ENCODE peak calls at places on chromosome 11, in six cellular contexts. One of them, this sample, is unnamed.

GRCh38 chr11:113202431-113202830 is 112.0 kb upstream of the TTC12 start:
- DNase-seq in K562: no peak
- DNase-seq in HepG2: no peak
- DNase-seq in GM12878: no peak
- DNase-seq in H1: no peak
- DNase-seq in GM12891: no peak
- DNase-seq in this sample: no peak

GRCh38 chr11:45078236-45079074 is 68.0 kb upstream of the PRDM11 start:
- DNase-seq in HepG2: no peak
- DNase-seq in H1: no peak
- DNase-seq in GM12878: no peak
- DNase-seq in GM12891: no peak
- DNase-seq in K562: no peak
- DNase-seq in this sample: no peak

GRCh38 chr11:62689421-62690183 is at the start of gene LRRN4CL:
- DNase-seq in GM12878: no peak
- DNase-seq in K562: no peak
- DNase-seq in HepG2: no peak
- DNase-seq in H1: no peak
- DNase-seq in GM12891: no peak
- DNase-seq in this sample: no peak

GRCh38 chr11:117375960-117376359 is 48.3 kb downstream of the CEP164 start:
- DNase-seq in HepG2: no peak
- DNase-seq in H1: no peak
- DNase-seq in GM12891: no peak
- DNase-seq in K562: no peak
- DNase-seq in GM12878: no peak
- DNase-seq in this sample: no peak

GRCh38 chr11:64535811-64536210 is 55.2 kb upstream of the SLC22A12 start:
- DNase-seq in H1: no peak
- DNase-seq in GM12878: no peak
- DNase-seq in K562: no peak
- DNase-seq in HepG2: no peak
- DNase-seq in GM12891: no peak
- DNase-seq in this sample: no peak

GRCh38 chr11:22775248-22775647 is 54.4 kb downstream of the SVIP start:
- DNase-seq in GM12878: no peak
- DNase-seq in GM12891: no peak
- DNase-seq in H1: no peak
- DNase-seq in K562: no peak
- DNase-seq in HepG2: no peak
- DNase-seq in this sample: no peak

GRCh38 chr11:128496684-128497056 is 90.7 kb downstream of the ETS1 start:
- DNase-seq in GM12891: no peak
- DNase-seq in H1: no peak
- DNase-seq in K562: no peak
- DNase-seq in GM12878: no peak
- DNase-seq in HepG2: no peak
- DNase-seq in this sample: no peak

GRCh38 chr11:121293276-121293569 is 652 bp downstream of the SC5D start:
- DNase-seq in H1: no peak
- DNase-seq in GM12891: no peak
- DNase-seq in GM12878: no peak
- DNase-seq in K562: no peak
- DNase-seq in HepG2: peak
- DNase-seq in this sample: no peak

GRCh38 chr11:119773016-119773415 is 44.0 kb upstream of the NECTIN1 start:
- DNase-seq in GM12891: no peak
- DNase-seq in HepG2: no peak
- DNase-seq in GM12878: no peak
- DNase-seq in K562: no peak
- DNase-seq in H1: no peak
- DNase-seq in this sample: no peak

GRCh38 chr11:34002420-34002819 is 49.1 kb upstream of the CAPRIN1 start:
- DNase-seq in GM12891: no peak
- DNase-seq in GM12878: no peak
- DNase-seq in H1: no peak
- DNase-seq in HepG2: no peak
- DNase-seq in K562: no peak
- DNase-seq in this sample: no peak

GRCh38 chr11:18720086-18720810 is 5.7 kb downstream of the IGSF22 start:
- DNase-seq in HepG2: no peak
- DNase-seq in H1: no peak
- DNase-seq in GM12891: no peak
- DNase-seq in K562: no peak
- DNase-seq in GM12878: no peak
- DNase-seq in this sample: no peak

GRCh38 chr11:113477321-113477720 is 2.1 kb upstream of the DRD2 start:
- DNase-seq in K562: peak
- DNase-seq in GM12878: no peak
- DNase-seq in H1: no peak
- DNase-seq in GM12891: no peak
- DNase-seq in HepG2: no peak
- DNase-seq in this sample: no peak

GRCh38 chr11:7671807-7672206 is 1.5 kb downstream of the CYB5R2 start:
- DNase-seq in GM12891: no peak
- DNase-seq in H1: no peak
- DNase-seq in K562: no peak
- DNase-seq in GM12878: peak
- DNase-seq in HepG2: no peak
- DNase-seq in this sample: peak

GRCh38 chr11:48087974-48088681 is 107.8 kb downstream of the PTPRJ start:
- DNase-seq in HepG2: peak
- DNase-seq in H1: no peak
- DNase-seq in K562: no peak
- DNase-seq in GM12891: no peak
- DNase-seq in GM12878: no peak
- DNase-seq in this sample: no peak

GRCh38 chr11:1597981-1598380 is at the start of gene KRTAP5-2:
- DNase-seq in K562: no peak
- DNase-seq in GM12891: no peak
- DNase-seq in GM12878: no peak
- DNase-seq in HepG2: no peak
- DNase-seq in H1: no peak
- DNase-seq in this sample: no peak

GRCh38 chr11:70678931-70679900 is 280.9 kb downstream of the CTTN start:
- DNase-seq in H1: no peak
- DNase-seq in K562: no peak
- DNase-seq in GM12878: no peak
- DNase-seq in HepG2: no peak
- DNase-seq in GM12891: no peak
- DNase-seq in this sample: no peak

GRCh38 chr11:4826425-4826824 is 5.3 kb downstream of the OR51F2 start:
- DNase-seq in GM12878: no peak
- DNase-seq in H1: no peak
- DNase-seq in HepG2: no peak
- DNase-seq in GM12891: no peak
- DNase-seq in K562: no peak
- DNase-seq in this sample: no peak

GRCh38 chr11:122293298-122294023 is 177.4 kb upstream of the BLID start:
- DNase-seq in GM12891: no peak
- DNase-seq in H1: no peak
- DNase-seq in HepG2: no peak
- DNase-seq in GM12878: no peak
- DNase-seq in K562: no peak
- DNase-seq in this sample: no peak

GRCh38 chr11:86942212-86942611 is 13.0 kb downstream of the FZD4 start:
- DNase-seq in K562: no peak
- DNase-seq in GM12891: no peak
- DNase-seq in H1: no peak
- DNase-seq in HepG2: no peak
- DNase-seq in GM12878: no peak
- DNase-seq in this sample: no peak

GRCh38 chr11:134623711-134624110 is 211.7 kb upstream of the B3GAT1 start:
- DNase-seq in GM12878: no peak
- DNase-seq in H1: no peak
- DNase-seq in GM12891: no peak
- DNase-seq in HepG2: no peak
- DNase-seq in K562: no peak
- DNase-seq in this sample: no peak

GRCh38 chr11:13944801-13945505 is 17.6 kb upstream of the SPON1 start:
- DNase-seq in K562: no peak
- DNase-seq in GM12891: no peak
- DNase-seq in HepG2: no peak
- DNase-seq in GM12878: no peak
- DNase-seq in H1: no peak
- DNase-seq in this sample: no peak
- TF ChIP-seq TAF1 in K562: no peak
- TF ChIP-seq TAF1 in GM12891: no peak
- TF ChIP-seq TAF1 in HepG2: no peak
- TF ChIP-seq TAF1 in GM12878: no peak
- TF ChIP-seq TAF1 in H1: no peak
- TF ChIP-seq TAF1 in this sample: no peak

DNA sequence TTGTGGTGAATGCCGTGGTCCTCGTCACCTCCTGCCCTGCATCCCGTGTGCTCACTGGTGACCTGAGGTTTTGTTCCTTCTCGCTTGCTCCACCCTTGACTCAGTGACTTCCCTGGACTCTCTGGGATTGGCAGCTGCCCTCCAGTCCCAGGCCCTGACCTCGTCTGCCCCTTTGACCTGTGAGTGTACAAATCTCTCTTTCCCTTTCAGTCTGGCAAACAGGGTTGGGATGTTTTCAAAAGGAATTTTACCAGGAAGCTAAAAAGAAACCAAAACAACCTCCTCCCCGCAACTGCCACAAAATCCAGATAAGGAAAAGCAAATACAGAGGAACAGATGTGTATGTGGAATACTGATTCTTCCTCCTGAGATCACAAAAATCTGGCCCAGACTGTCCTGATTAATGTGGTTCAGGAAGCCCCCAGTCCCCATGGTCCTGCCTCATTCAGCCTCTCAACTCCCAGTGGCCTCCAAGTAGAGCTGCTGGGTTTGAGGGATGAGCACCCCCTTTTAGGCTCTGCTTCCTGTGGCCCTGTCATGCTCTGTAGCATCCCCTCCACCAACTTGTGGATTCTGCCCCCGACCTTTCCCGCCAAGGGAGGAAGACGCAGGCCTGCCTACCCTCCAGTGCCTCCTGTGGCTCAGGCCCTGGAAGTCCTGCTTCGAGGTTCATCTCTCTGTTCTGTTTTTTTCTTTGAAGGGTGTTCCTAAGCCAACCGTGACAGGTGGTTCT is 15.2 kb downstream of the ROBO4 start:
- DNase-seq in H1: no peak
- DNase-seq in HepG2: peak
- DNase-seq in K562: no peak
- DNase-seq in GM12891: no peak
- DNase-seq in GM12878: no peak
- DNase-seq in this sample: no peak
- TF ChIP-seq POLR2AphosphoS5 in H1: no peak
- TF ChIP-seq POLR2AphosphoS5 in HepG2: no peak
- TF ChIP-seq POLR2AphosphoS5 in K562: no peak
- TF ChIP-seq POLR2AphosphoS5 in GM12891: no peak
- TF ChIP-seq POLR2AphosphoS5 in GM12878: no peak
- TF ChIP-seq POLR2AphosphoS5 in this sample: no peak

DNA sequence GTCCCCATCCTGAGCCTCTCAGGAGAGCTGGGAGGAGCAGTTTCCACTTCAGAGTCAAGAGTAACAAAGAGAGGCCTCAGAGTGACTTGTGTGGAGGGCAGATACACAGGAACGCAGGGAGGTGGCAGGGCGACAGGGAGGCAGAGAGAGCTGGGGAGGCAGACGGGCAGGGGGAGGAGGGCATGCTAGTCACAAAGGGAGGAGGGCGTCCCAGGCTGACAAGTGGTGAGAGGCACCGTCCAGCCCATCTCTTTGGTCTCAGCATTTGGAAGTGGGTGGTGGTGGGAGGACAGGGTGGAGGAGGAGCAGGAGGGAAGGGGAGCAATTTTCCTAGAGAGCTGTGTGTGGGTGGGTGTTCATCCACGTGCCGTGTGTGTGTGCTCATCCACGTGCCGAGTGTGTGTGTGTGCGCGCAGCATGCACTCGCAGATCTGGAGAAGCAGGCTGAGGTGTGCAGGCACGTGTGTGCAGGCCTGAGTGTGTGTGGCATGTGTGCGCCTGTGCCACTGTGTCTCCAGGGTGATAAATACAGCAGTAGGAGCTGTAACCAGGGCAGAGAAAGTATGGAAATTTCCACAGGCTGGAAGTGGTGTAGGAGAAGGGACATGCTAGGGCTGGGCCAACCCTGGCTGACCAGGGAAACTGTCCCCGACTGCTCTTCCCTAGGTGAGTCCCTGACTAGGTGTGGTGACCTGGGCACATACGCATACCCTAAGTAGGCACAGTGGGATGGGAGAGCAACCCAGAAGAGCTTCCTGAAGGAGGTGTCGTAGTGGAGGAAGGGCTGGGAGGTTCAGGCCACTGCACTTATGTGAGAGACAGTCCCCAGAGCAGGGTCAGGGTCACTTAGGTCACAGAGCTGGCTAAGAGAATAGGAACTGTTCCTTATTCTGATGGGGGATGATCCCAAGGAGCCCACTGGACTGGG is 7.3 kb upstream of the PDE2A start:
- DNase-seq in GM12878: no peak
- DNase-seq in K562: no peak
- DNase-seq in H1: no peak
- DNase-seq in GM12891: no peak
- DNase-seq in HepG2: no peak
- DNase-seq in this sample: no peak
- TF ChIP-seq POLR2A in GM12878: peak
- TF ChIP-seq POLR2A in K562: no peak
- TF ChIP-seq POLR2A in H1: no peak
- TF ChIP-seq POLR2A in GM12891: peak
- TF ChIP-seq POLR2A in HepG2: no peak
- TF ChIP-seq POLR2A in this sample: no peak

GRCh38 chr11:96311120-96311568 is 31.9 kb downstream of the MAML2 start:
- DNase-seq in K562: no peak
- DNase-seq in HepG2: no peak
- DNase-seq in H1: no peak
- DNase-seq in GM12891: no peak
- DNase-seq in GM12878: no peak
- DNase-seq in this sample: no peak
- TF ChIP-seq TAF1 in K562: no peak
- TF ChIP-seq TAF1 in HepG2: no peak
- TF ChIP-seq TAF1 in H1: no peak
- TF ChIP-seq TAF1 in GM12891: no peak
- TF ChIP-seq TAF1 in GM12878: no peak
- TF ChIP-seq TAF1 in this sample: no peak

GRCh38 chr11:30919389-30920172 is 333.4 kb upstream of the MPPED2 start:
- DNase-seq in HepG2: no peak
- DNase-seq in H1: no peak
- DNase-seq in GM12878: no peak
- DNase-seq in GM12891: no peak
- DNase-seq in K562: no peak
- DNase-seq in this sample: no peak

GRCh38 chr11:30914143-30914762 is 328.1 kb upstream of the MPPED2 start:
- DNase-seq in HepG2: peak
- DNase-seq in GM12878: no peak
- DNase-seq in K562: peak
- DNase-seq in H1: peak
- DNase-seq in GM12891: no peak
- DNase-seq in this sample: peak

GRCh38 chr11:30911247-30911646 is 325.1 kb upstream of the MPPED2 start:
- DNase-seq in HepG2: no peak
- DNase-seq in H1: no peak
- DNase-seq in GM12891: no peak
- DNase-seq in K562: no peak
- DNase-seq in GM12878: no peak
- DNase-seq in this sample: no peak

GRCh38 chr11:30917859-30918478 is 331.8 kb upstream of the MPPED2 start:
- DNase-seq in HepG2: peak
- DNase-seq in H1: no peak
- DNase-seq in GM12878: no peak
- DNase-seq in GM12891: peak
- DNase-seq in K562: peak
- DNase-seq in this sample: peak

GRCh38 chr11:30916764-30917163 is 330.6 kb upstream of the MPPED2 start:
- DNase-seq in GM12878: no peak
- DNase-seq in H1: no peak
- DNase-seq in HepG2: no peak
- DNase-seq in GM12891: no peak
- DNase-seq in K562: no peak
- DNase-seq in this sample: no peak
- TF ChIP-seq POLR2AphosphoS5 in GM12878: no peak
- TF ChIP-seq POLR2AphosphoS5 in H1: no peak
- TF ChIP-seq POLR2AphosphoS5 in HepG2: no peak
- TF ChIP-seq POLR2AphosphoS5 in GM12891: no peak
- TF ChIP-seq POLR2AphosphoS5 in K562: no peak
- TF ChIP-seq POLR2AphosphoS5 in this sample: no peak

This sample was measured in GM12892.